ENCODE peak calls at places on chromosomes 6 and 20, in seven cellular contexts. Z, Y, D, W, G, H and A are unnamed samples.

GRCh38 chr6:112571886-112572285 is 224.8 kb downstream of the RFPL4B start:
- DNase-seq in W (no peak), H (no peak), G (no peak), Y (no peak), Z (no peak), D (no peak), A (no peak)

GRCh38 chr6:3850451-3851203 is 1.5 kb downstream of the FAM50B start:
- DNase-seq in W (no peak), G (no peak), H (no peak), Y (no peak), Z (no peak), D (no peak), A (no peak)

GRCh38 chr6:6856538-6857523 is 250.9 kb upstream of the RREB1 start:
- DNase-seq in W (no peak), Z (peak), Y (no peak), G (no peak), D (peak), H (peak), A (peak)

GRCh38 chr6:138088307-138088744 is 18.9 kb downstream of the PERP start:
- DNase-seq in Z (no peak), G (peak), H (no peak), W (no peak), Y (no peak), D (no peak), A (no peak)

GRCh38 chr20:35009665-35010328 is 54.1 kb downstream of the MYH7B start:
- DNase-seq in W (no peak), G (no peak), Y (no peak), Z (no peak), D (no peak), H (no peak), A (no peak)

GRCh38 chr6:35080016-35080680 is 61.0 kb downstream of the TCP11 start:
- DNase-seq in D (no peak), Z (no peak), H (no peak), Y (no peak), W (no peak), G (no peak), A (no peak)

GRCh38 chr20:5719861-5720401 is 30.3 kb upstream of the SHLD1 start:
- DNase-seq in W (no peak), Z (no peak), D (no peak), Y (no peak), H (no peak), G (peak), A (no peak)

GRCh38 chr6:157552171-157552747 is 171.3 kb downstream of the ZDHHC14 start:
- DNase-seq in D (peak), H (no peak), W (no peak), G (no peak), Z (no peak), Y (no peak), A (no peak)